ENCODE peak calls at places on chromosomes 1 and 21, in seven cellular contexts. K is H1, J is IMR-90, V is astrocyte, F is heart left ventricle, U is neural progenitor cell, L is lung. O is an unnamed sample. For H3K4me1, the result is how much of the 10 kb centered on the place peaks cover.

GRCh38 chr1:234686035-234686434 is 76.1 kb upstream of the IRF2BP2 start:
- DNase-seq in U (no peak), V (no peak), K (no peak), F (no peak), J (no peak), L (no peak), O (no peak)

GRCh38 chr1:193614817-193615216 is 428.4 kb upstream of the B3GALT2 start:
- DNase-seq in U (no peak), L (no peak), V (peak), F (no peak), J (peak), K (no peak), O (peak)

GRCh38 chr1:217188280-217189235 is 442.3 kb downstream of the GPATCH2 start:
- DNase-seq in U (no peak), K (no peak), J (no peak), F (peak), L (no peak), V (no peak), O (peak)

GRCh38 chr21:16424331-16424749 is 694.6 kb downstream of the USP25 start:
- DNase-seq in V (peak), K (no peak), J (no peak), F (no peak), U (no peak), L (no peak), O (peak)

GRCh38 chr1:95278173-95278988 is 44.4 kb downstream of the RWDD3 start:
- DNase-seq in F (no peak), K (no peak), L (no peak), J (no peak), V (no peak), U (no peak), O (no peak)

GRCh38 chr1:103529746-103530145 is 4.2 kb downstream of the RNPC3 start:
- DNase-seq in V (peak), U (peak), K (no peak), F (no peak), J (peak), L (no peak), O (no peak)

GRCh38 chr1:201409440-201409839 is 10.3 kb upstream of the LAD1 start:
- DNase-seq in J (peak), V (no peak), K (no peak), U (no peak), F (no peak), L (no peak), O (no peak)

GRCh38 chr1:15985611-15986272 is 9.8 kb upstream of the ZBTB17 start:
- DNase-seq in L (no peak), U (no peak), F (no peak), J (no peak), K (no peak), V (peak), O (no peak)

GRCh38 chr1:115189814-115190541 is 100.7 kb upstream of the TSPAN2 start:
- DNase-seq in U (no peak), V (peak), F (no peak), K (no peak), J (peak), L (no peak), O (peak)

GRCh38 chr1:93979040-93979717 is 69.9 kb upstream of the GCLM start:
- DNase-seq in J (no peak), F (no peak), L (no peak), K (no peak), V (no peak), U (no peak), O (no peak)

GRCh38 chr1:211683396-211684297 is 8.2 kb upstream of the NEK2 start:
- DNase-seq in V (no peak), L (no peak), J (no peak), K (no peak), U (no peak), F (no peak), O (no peak)

GRCh38 chr1:235821361-235821981 is 45.2 kb downstream of the LYST start:
- DNase-seq in U (no peak), K (no peak), L (no peak), J (peak), F (no peak), V (peak), O (no peak)

GRCh38 chr1:29211086-29212030 is 19.4 kb downstream of the MECR start:
- DNase-seq in L (no peak), F (no peak), J (no peak), U (no peak), K (no peak), V (no peak), O (no peak)

GRCh38 chr1:3195480-3195815 is 126.4 kb downstream of the PRDM16 start:
- DNase-seq in J (no peak), F (no peak), U (no peak), K (no peak), L (no peak), V (no peak), O (no peak)

GRCh38 chr1:171983584-171983983 is 142.3 kb downstream of the DNM3 start:
- DNase-seq in F (no peak), K (no peak), L (no peak), V (no peak), J (peak), U (no peak), O (peak)

GRCh38 chr1:186980400-186980799 is 151.7 kb downstream of the PLA2G4A start:
- DNase-seq in F (no peak), U (no peak), J (no peak), V (peak), K (no peak), L (no peak), O (no peak)
- H3K27ac ChIP-seq in F (no peak), U (no peak), J (no peak), V (peak), K (no peak), L (no peak), O (no peak)

GRCh38 chr1:156479093-156480014 is 21.2 kb downstream of the MEF2D start:
- DNase-seq in V (no peak), L (no peak), F (peak), K (no peak), U (no peak), J (no peak), O (no peak)

GRCh38 chr1:156481527-156481926 is 19.0 kb downstream of the MEF2D start:
- DNase-seq in J (no peak), U (no peak), V (no peak), L (no peak), F (no peak), K (no peak), O (no peak)

GRCh38 chr1:156482276-156482675 is 18.3 kb downstream of the MEF2D start:
- DNase-seq in F (no peak), J (no peak), K (no peak), V (no peak), L (no peak), U (no peak), O (no peak)

GRCh38 chr1:156480015-156480368 is 20.6 kb downstream of the MEF2D start:
- DNase-seq in F (no peak), K (no peak), J (no peak), U (no peak), V (no peak), L (no peak), O (no peak)

DNA sequence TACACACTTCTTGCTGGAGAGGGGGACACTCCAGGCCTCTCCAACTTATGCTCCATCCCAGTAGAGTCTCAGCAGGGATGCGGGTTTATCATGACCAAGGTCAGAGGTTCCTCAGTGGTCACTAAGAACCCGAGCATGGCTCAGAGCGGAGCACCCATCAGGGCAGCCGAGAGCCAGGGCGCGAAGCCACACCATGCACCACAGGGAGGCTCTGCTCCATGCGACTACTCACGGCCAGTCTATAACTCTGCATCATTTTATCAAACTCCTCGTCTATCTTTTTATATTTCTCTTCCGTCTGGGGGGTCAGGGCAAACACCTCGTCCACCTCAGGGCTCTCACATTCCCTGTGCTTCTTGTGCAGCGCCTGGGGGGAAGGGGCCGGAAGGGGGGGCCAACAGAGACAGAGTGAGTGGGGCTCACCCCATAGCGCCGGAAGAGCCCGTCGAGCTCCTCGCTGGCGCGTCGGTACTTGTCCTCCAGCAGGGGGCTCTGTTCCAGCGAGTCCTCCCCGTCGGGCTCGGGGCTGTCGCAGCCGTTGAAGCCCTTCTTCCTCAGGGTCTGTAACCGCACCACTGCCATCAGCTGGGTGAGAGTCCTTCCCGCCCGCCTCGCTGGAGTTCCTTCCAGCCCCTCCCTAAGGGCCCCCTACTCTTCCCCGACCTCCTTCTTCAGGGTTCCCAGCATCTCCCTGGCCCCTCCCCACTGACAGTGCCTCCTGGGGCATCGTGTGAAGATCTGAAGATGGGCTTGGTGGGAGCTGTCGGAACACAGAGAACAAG is 20.0 kb downstream of the MEF2D start:
- DNase-seq in V (no peak), L (no peak), F (peak), J (peak), K (peak), U (peak), O (peak)
- TF ChIP-seq CTCF in V (peak), L (peak), F (peak), J (peak), K (peak), U (peak), O (peak)

DNA sequence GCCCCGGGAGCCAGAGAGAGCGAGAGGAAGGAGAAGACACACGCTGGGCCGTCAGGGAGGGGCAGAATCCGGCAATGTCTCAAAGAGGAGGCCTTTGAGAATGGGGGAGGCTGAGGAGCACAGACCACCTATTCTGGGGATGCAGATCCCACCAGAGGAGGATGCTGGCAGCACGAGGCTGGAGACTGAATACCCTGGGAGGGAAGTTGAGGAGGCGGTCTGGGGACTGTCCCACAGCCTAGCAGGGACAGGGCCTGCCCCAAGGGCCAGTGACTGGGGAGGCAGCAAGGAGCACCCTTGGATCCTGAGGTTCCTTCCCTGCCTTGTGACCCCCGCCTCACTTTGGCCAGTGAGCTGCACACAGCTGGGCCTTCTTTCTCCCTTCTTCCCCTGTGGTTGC is 49.2 kb downstream of the SLC37A1 start:
- DNase-seq in F (no peak), L (no peak), K (no peak), V (no peak), J (no peak), U (no peak), O (no peak)
- H3K4me1 ChIP-seq in F (under half), L (under half), K (under half), V (under half), J (under half), U (under half), O (under half)

DNA sequence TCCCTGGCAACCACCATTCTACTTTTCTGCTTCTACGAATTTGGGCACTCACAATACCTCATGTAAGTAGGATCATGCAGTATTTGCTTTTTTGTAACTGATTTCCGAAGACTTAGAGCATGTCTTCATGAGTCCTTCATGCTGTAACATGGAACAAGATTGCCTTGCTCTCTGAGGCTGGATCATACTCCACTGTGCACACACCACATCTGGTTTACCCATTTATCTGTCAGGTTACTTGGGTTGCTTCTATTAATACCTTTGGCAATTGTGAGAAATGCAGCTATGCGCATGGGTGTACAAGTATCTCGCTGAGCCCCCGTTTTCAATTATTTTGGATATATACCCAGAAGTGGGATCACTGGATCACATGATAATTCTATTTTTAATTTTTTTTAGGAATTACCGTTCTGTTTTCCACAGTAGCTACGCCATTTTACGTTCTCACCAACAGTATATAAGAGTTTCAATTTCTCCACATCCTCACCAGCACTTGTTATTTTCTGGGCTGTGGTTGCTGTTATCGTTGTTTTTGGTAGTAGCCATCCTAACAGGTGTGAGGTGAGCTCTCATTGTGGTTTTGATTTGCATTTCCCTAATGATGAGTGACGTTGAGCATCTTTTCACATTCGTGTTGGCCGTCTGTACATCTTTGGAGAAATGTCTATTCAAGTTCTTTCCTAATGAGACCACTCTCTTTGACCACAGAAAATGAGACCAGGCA is 10.7 kb upstream of the SLC2A5 start:
- DNase-seq in U (no peak), L (no peak), V (no peak), K (no peak), J (no peak), F (no peak), O (no peak)
- H3K27ac ChIP-seq in U (no peak), L (no peak), V (no peak), K (no peak), J (no peak), F (no peak), O (no peak)

GRCh38 chr1:56803561-56804156 is 15.5 kb downstream of the FYB2 start:
- DNase-seq in U (peak), L (no peak), K (peak), J (peak), V (no peak), F (no peak), O (peak)
- TF ChIP-seq CTCF in U (peak), L (no peak), K (peak), J (peak), V (peak), F (peak), O (peak)

GRCh38 chr1:232557661-232558260 is 72.2 kb downstream of the SIPA1L2 start:
- DNase-seq in F (no peak), K (no peak), L (no peak), U (no peak), J (no peak), V (no peak), O (no peak)
- H3K4me1 ChIP-seq in F (under half), K (under half), L (under half), U (under half), J (under half), V (under half), O (half or more)

DNA sequence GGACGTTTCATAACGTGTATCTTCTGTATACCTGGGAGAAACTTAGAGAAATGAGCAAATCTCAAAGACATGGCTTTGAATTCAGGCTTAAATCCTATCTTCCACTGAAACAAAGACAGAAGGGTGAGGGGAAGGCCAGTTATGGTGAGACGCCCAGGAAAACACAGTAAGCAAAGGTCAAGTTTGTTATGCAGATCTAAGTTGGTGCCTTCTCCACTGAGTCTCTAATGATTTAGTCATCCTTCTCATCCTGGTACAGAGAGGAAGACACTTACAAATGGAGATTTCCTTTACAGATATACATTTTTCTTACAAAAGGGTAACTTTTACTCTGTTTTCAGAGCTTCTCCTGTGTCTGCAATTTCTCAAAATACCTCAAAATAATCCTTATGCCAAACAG is 64.4 kb downstream of the MAP3K7CL start:
- DNase-seq in L (no peak), F (no peak), K (no peak), V (no peak), U (no peak), J (peak), O (no peak)
- H3K27ac ChIP-seq in L (no peak), F (no peak), K (no peak), V (peak), U (no peak), J (peak), O (no peak)

O was measured in cardiac muscle cell.